ENCODE peak calls at places on chromosomes 13 and 19, in ten cellular contexts. A, I, H, M, U, B, V, W, Q and E are unnamed samples.

GRCh38 chr19:29372921-29373797 is 152.6 kb upstream of the VSTM2B start:
- DNase-seq in A (no peak), I (no peak), H (no peak), M (no peak), U (no peak), B (no peak), V (no peak), W (no peak), Q (no peak), E (peak)

GRCh38 chr19:46621191-46622117 is 3.4 kb downstream of the PTGIR start:
- DNase-seq in A (no peak), I (peak), H (no peak), M (no peak), U (peak), B (no peak), V (no peak), W (no peak), Q (no peak), E (no peak)

GRCh38 chr13:74388626-74389025 is 254.4 kb upstream of the KLF12 start:
- DNase-seq in A (no peak), I (no peak), H (no peak), M (no peak), U (no peak), B (no peak), V (no peak), W (no peak), Q (no peak), E (no peak)

GRCh38 chr13:32783067-32783466 is 196.8 kb downstream of the PDS5B start:
- DNase-seq in A (no peak), I (no peak), H (no peak), M (peak), U (peak), B (no peak), V (no peak), W (peak), Q (no peak), E (no peak)

GRCh38 chr19:18675779-18676178 is 7.7 kb upstream of the CRTC1 start:
- DNase-seq in A (no peak), I (peak), H (no peak), M (peak), U (peak), B (no peak), V (no peak), W (peak), Q (no peak), E (peak)

GRCh38 chr13:105634059-105634458 is 901.4 kb downstream of the EFNB2 start:
- DNase-seq in A (no peak), I (no peak), H (no peak), M (no peak), U (no peak), B (no peak), V (no peak), W (no peak), Q (no peak), E (no peak)

GRCh38 chr13:44507639-44508038 is 68.5 kb downstream of the TSC22D1 start:
- DNase-seq in A (no peak), I (no peak), H (no peak), M (no peak), U (no peak), B (no peak), V (no peak), W (no peak), Q (no peak), E (no peak)

GRCh38 chr13:75371223-75371622 is 110.7 kb downstream of the TBC1D4 start:
- DNase-seq in A (no peak), I (no peak), H (no peak), M (no peak), U (no peak), B (no peak), V (no peak), W (no peak), Q (no peak), E (no peak)

GRCh38 chr13:47933688-47934011 is 67.4 kb downstream of the SUCLA2 start:
- DNase-seq in A (no peak), I (no peak), H (no peak), M (no peak), U (no peak), B (no peak), V (peak), W (peak), Q (no peak), E (no peak)